ENCODE peak calls at places on chromosomes 6 and 20, in four cellular contexts. R is A549, O is HepG2, X is K562. M is an unnamed sample.

GRCh38 chr6:105401247-105402089 is 1.4 kb downstream of the PREP start:
- DNase-seq in X (no peak), O (no peak), R (no peak), M (peak; percentile 41)

GRCh38 chr6:119179842-119180241 is 101.4 kb upstream of the FAM184A start:
- DNase-seq in X (no peak), O (no peak), R (no peak), M (no peak)

GRCh38 chr20:54625497-54625896 is 150.1 kb downstream of the DOK5 start:
- DNase-seq in X (no peak), O (no peak), R (no peak), M (no peak)

GRCh38 chr6:44064089-44064947 is 62.9 kb downstream of the MRPL14 start:
- DNase-seq in X (peak; percentile 92), O (peak; percentile 56), R (peak; percentile 86), M (peak; percentile 100)

GRCh38 chr6:131952886-131953509 is 1.8 kb upstream of the CCN2 start:
- DNase-seq in O (no peak), R (no peak), X (no peak), M (no peak)

GRCh38 chr20:19338960-19339359 is 126.5 kb downstream of the SLC24A3 start:
- DNase-seq in O (no peak), X (no peak), R (no peak), M (no peak)

GRCh38 chr6:18154507-18155272 is at the start of gene TPMT:
- DNase-seq in O (no peak), X (no peak), R (no peak), M (no peak)

GRCh38 chr6:33505544-33506330 is 51.4 kb downstream of the ZBTB9 start:
- DNase-seq in X (no peak), O (no peak), R (no peak), M (no peak)

GRCh38 chr20:61789329-61789728 is 276.4 kb downstream of the TAF4 start:
- DNase-seq in O (no peak), X (no peak), R (no peak), M (no peak)

GRCh38 chr20:34415079-34415478 is 52.0 kb downstream of the ITCH start:
- DNase-seq in X (no peak), O (no peak), R (no peak), M (no peak)

GRCh38 chr20:5602346-5602745 is 147.9 kb upstream of the SHLD1 start:
- DNase-seq in O (no peak), R (no peak), X (no peak), M (peak; percentile 45)

GRCh38 chr6:157380458-157380778 is 572 bp upstream of the ZDHHC14 start:
- DNase-seq in O (no peak), X (peak; percentile 37), R (no peak), M (no peak)

GRCh38 chr20:36802326-36803223 is 29.0 kb upstream of the DSN1 start:
- DNase-seq in O (no peak), R (peak; percentile 38), X (no peak), M (peak; percentile 90)

GRCh38 chr20:53668981-53669380 is 75.3 kb upstream of the ZNF217 start:
- DNase-seq in X (no peak), R (no peak), O (no peak), M (no peak)

GRCh38 chr20:18190466-18191233 is 53.0 kb downstream of the KAT14 start:
- DNase-seq in O (no peak), R (no peak), X (no peak), M (no peak)

GRCh38 chr6:143027058-143027457 is 33.6 kb upstream of the AIG1 start:
- DNase-seq in X (no peak), O (peak; percentile 38), R (peak; percentile 4), M (peak; percentile 24)

GRCh38 chr6:122839477-122839876 is 50.4 kb downstream of the SMPDL3A start:
- DNase-seq in R (peak; percentile 46), O (peak; percentile 64), X (peak; percentile 66), M (peak; percentile 50)

GRCh38 chr6:150189176-150189575 is 46.3 kb downstream of the PPP1R14C start:
- DNase-seq in R (no peak), O (no peak), X (no peak), M (no peak)

GRCh38 chr6:25508051-25508450 is 144.0 kb upstream of the SCGN start:
- DNase-seq in O (no peak), X (no peak), R (no peak), M (no peak)

GRCh38 chr6:158057213-158057987 is 75.7 kb downstream of the SYNJ2 start:
- DNase-seq in O (no peak), R (peak; percentile 75), X (no peak), M (peak; percentile 98)

GRCh38 chr6:456358-456857 is 64.9 kb downstream of the IRF4 start:
- DNase-seq in R (no peak), O (no peak), X (no peak), M (no peak)

GRCh38 chr6:108831104-108831503 is 17.1 kb upstream of the ARMC2 start:
- DNase-seq in O (no peak), R (no peak), X (no peak), M (no peak)

GRCh38 chr20:52103469-52103910 is 88.1 kb downstream of the ZFP64 start:
- DNase-seq in R (no peak), X (peak; percentile 20), O (no peak), M (peak; percentile 20)

DNA sequence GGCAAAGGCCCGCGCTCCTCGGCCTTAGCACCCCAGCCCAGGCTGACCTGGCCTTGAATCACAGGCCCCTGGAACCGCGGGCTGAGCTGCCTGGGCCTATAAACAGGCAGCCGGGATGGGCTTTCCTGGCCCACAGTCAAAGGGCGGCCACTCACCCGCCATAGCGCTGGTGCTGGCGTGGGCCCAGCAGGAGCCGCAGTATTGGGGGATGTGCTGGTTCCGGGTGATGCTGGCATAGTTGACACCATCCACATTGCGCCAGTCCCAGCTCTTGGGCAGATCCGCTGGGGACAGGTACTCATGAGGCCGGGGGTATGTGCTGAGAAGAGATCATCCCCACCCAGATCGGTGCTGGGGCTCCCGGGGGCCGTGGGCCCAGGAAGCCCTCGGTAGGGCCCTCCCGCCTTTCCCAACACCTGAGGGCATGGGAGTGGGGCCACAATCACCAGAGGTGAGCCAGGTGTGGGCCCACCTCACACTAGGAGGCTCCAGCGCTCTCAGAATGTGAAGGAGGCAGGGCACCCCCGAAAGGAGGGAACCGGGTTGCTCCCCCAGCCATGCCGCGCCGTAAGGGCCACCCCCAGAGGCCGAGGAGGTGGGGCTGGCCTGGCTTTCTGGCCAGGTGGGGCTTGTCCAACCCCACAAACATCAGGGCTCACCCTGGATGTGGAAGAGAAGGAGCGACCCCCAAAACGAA is 739 bp downstream of the CTSZ start:
- DNase-seq in O (no peak), R (no peak), X (no peak), M (no peak)
- TF ChIP-seq SMC3 in O (no peak), R (no peak), X (no peak), M (no peak)

GRCh38 chr20:8018928-8019177 is 708 bp downstream of the TMX4 start:
- DNase-seq in R (no peak), X (no peak), O (no peak), M (peak; percentile 15)

GRCh38 chr20:8019998-8020247 is 362 bp upstream of the TMX4 start:
- DNase-seq in O (no peak), X (no peak), R (no peak), M (no peak)

GRCh38 chr20:8019178-8019997 is at the start of gene TMX4:
- DNase-seq in R (peak; percentile 96), X (peak; percentile 93), O (peak; percentile 98), M (peak; percentile 94)

GRCh38 chr20:8021541-8022269 is 2.1 kb upstream of the TMX4 start:
- DNase-seq in R (no peak), X (no peak), O (no peak), M (no peak)

DNA sequence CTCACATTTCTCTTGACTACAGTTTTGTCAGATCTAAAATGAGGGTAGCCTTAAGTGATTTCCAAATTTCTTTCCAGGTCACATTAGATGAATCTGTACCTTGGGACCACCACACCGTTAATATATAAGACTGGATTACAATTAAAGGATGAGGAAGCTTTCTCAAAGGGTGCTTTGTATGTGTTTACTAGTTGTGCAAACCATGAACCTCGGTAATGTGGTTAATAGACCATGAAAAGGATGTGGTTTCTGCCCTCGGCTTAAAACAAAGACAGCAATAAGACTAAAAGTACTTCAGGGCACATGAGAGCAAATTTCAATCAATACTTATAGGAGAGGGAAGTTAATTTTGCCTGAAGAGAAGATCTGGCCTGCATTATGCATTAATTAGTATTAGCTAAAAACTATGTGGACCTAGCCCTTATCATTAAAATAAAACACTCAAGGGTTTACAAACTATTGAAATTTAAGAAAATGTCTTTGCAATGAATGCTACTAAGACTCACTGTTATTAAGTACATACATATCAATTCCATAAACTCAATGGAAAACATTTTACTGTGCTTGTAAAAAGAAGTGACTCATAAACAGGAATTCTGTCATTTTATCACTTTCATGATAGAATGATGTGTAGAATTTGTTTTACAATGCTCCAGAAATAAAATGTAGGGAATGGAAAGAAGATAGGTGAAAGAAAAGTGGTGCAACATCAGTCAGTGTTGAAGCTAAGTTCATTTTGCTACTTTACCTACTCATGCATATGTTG is 936 bp upstream of the TMX4 start:
- DNase-seq in O (peak; percentile 23), R (no peak), X (no peak), M (no peak)
- TF ChIP-seq MAZ in O (no peak), R (no peak), X (no peak), M (no peak)

GRCh38 chr6:39188577-39188976 is 40.7 kb downstream of the KCNK5 start:
- DNase-seq in X (peak; percentile 68), O (no peak), R (no peak), M (no peak)
- TF ChIP-seq SMC3 in X (no peak), O (no peak), R (no peak), M (no peak)

GRCh38 chr20:51036827-51037229 is 13.9 kb upstream of the KCNG1 start:
- DNase-seq in X (no peak), R (peak; percentile 20), O (no peak), M (no peak)
- TF ChIP-seq MAZ in X (no peak), R (no peak), O (no peak), M (no peak)

GRCh38 chr6:40755046-40755681 is 168.0 kb upstream of the LRFN2 start:
- DNase-seq in R (no peak), X (no peak), O (no peak), M (peak; percentile 56)

GRCh38 chr6:40753048-40753447 is 165.9 kb upstream of the LRFN2 start:
- DNase-seq in X (no peak), R (no peak), O (no peak), M (no peak)

GRCh38 chr6:40754481-40755045 is 167.4 kb upstream of the LRFN2 start:
- DNase-seq in R (no peak), X (no peak), O (no peak), M (no peak)

GRCh38 chr6:40753939-40754448 is 166.8 kb upstream of the LRFN2 start:
- DNase-seq in O (no peak), R (no peak), X (no peak), M (no peak)

DNA sequence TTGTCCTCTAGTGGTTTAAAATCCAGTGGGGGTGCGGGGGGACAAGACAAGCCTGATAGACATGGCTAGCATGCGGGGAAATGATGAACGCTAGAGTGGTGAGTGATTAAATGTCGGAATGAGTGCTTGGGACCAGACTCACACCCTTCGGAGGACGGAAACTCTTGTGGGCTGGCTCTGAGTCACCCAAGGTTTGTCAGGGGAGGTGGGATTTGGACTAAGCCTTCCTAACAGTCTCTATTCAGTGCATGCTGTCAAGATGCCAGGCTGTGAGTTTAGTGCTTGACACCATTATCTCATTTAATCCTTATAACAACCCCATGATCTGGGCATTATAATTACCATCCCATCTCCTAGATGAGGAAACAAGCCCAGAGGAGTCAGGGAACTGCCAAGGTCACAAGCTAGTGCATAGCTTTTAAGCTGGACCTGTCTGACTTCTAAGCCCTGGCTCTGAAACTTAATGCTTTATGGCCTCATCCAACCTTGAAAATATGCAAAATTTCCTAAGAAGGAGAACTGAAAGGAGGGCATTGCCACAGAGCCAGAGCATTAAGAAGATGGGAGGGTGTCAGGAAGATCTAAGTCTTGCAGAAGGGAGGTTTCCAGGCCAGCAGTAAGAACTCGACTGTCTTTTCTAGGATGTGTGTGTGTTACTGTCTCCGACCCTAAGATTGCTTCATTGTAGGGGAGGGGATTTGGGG is 168.7 kb upstream of the LRFN2 start:
- DNase-seq in R (no peak), X (no peak), O (no peak), M (peak; percentile 44)
- TF ChIP-seq SMC3 in R (no peak), X (no peak), O (no peak), M (no peak)